ENCODE peak calls at places on chromosomes 6 and 20, in four cellular contexts. One of them, this sample, is unnamed.

GRCh38 chr6:161009991-161010390 is 18.4 kb downstream of the MAP3K4 start:
- DNase-seq in MCF 10A: no peak
- DNase-seq in fibroblast of lung: peak; percentile 69
- DNase-seq in tibial nerve: no peak
- DNase-seq in this sample: no peak

GRCh38 chr6:160093061-160093460 is 28.6 kb upstream of the SLC22A1 start:
- DNase-seq in fibroblast of lung: no peak
- DNase-seq in MCF 10A: no peak
- DNase-seq in tibial nerve: no peak
- DNase-seq in this sample: no peak

GRCh38 chr20:63080411-63080810 is 73.6 kb upstream of the BHLHE23 start:
- DNase-seq in MCF 10A: no peak
- DNase-seq in tibial nerve: no peak
- DNase-seq in fibroblast of lung: no peak
- DNase-seq in this sample: no peak

GRCh38 chr6:61867635-61868034 is 418.4 kb downstream of the KHDRBS2 start:
- DNase-seq in tibial nerve: no peak
- DNase-seq in MCF 10A: no peak
- DNase-seq in fibroblast of lung: no peak
- DNase-seq in this sample: no peak

GRCh38 chr20:6530916-6531315 is 236.6 kb upstream of the BMP2 start:
- DNase-seq in MCF 10A: no peak
- DNase-seq in fibroblast of lung: no peak
- DNase-seq in tibial nerve: no peak
- DNase-seq in this sample: no peak

GRCh38 chr6:27768556-27768955 is 143.6 kb downstream of the OR2B2 start:
- DNase-seq in MCF 10A: no peak
- DNase-seq in tibial nerve: no peak
- DNase-seq in fibroblast of lung: no peak
- DNase-seq in this sample: no peak

GRCh38 chr6:13014551-13015378 is 298.2 kb downstream of the PHACTR1 start:
- DNase-seq in tibial nerve: no peak
- DNase-seq in MCF 10A: no peak
- DNase-seq in fibroblast of lung: no peak
- DNase-seq in this sample: no peak

GRCh38 chr20:9981834-9982233 is 53.0 kb upstream of the ANKEF1 start:
- DNase-seq in MCF 10A: peak; percentile 23
- DNase-seq in fibroblast of lung: peak; percentile 53
- DNase-seq in tibial nerve: no peak
- DNase-seq in this sample: no peak

GRCh38 chr6:139373928-139374356 is 506 bp downstream of the CITED2 start:
- DNase-seq in fibroblast of lung: no peak
- DNase-seq in tibial nerve: peak; percentile 41
- DNase-seq in MCF 10A: no peak
- DNase-seq in this sample: no peak

GRCh38 chr6:20433321-20433720 is 31.6 kb downstream of the E2F3 start:
- DNase-seq in tibial nerve: no peak
- DNase-seq in fibroblast of lung: no peak
- DNase-seq in MCF 10A: no peak
- DNase-seq in this sample: no peak

GRCh38 chr6:32965901-32966300 is 2.5 kb upstream of the BRD2 start:
- DNase-seq in tibial nerve: no peak
- DNase-seq in MCF 10A: no peak
- DNase-seq in fibroblast of lung: no peak
- DNase-seq in this sample: no peak

GRCh38 chr6:119985952-119986736 is 636.6 kb upstream of the MAN1A1 start:
- DNase-seq in fibroblast of lung: no peak
- DNase-seq in tibial nerve: no peak
- DNase-seq in MCF 10A: peak; percentile 9
- DNase-seq in this sample: no peak

GRCh38 chr20:23629017-23629541 is 8.7 kb downstream of the CST3 start:
- DNase-seq in fibroblast of lung: peak; percentile 81
- DNase-seq in MCF 10A: peak; percentile 96
- DNase-seq in tibial nerve: peak; percentile 66
- DNase-seq in this sample: no peak

GRCh38 chr6:1596088-1596852 is 13.4 kb upstream of the FOXC1 start:
- DNase-seq in tibial nerve: peak; percentile 57
- DNase-seq in MCF 10A: peak; percentile 55
- DNase-seq in fibroblast of lung: no peak
- DNase-seq in this sample: no peak

GRCh38 chr20:14069796-14070195 is 74.5 kb downstream of the MACROD2 start:
- DNase-seq in MCF 10A: peak; percentile 15
- DNase-seq in fibroblast of lung: peak; percentile 62
- DNase-seq in tibial nerve: no peak
- DNase-seq in this sample: no peak

GRCh38 chr6:116036075-116036773 is 24.5 kb downstream of the FRK start:
- DNase-seq in tibial nerve: no peak
- DNase-seq in fibroblast of lung: peak; percentile 21
- DNase-seq in MCF 10A: no peak
- DNase-seq in this sample: no peak

GRCh38 chr6:8526619-8527018 is 91.3 kb upstream of the SLC35B3 start:
- DNase-seq in MCF 10A: no peak
- DNase-seq in tibial nerve: no peak
- DNase-seq in fibroblast of lung: no peak
- DNase-seq in this sample: no peak

GRCh38 chr6:8527818-8528217 is 92.5 kb upstream of the SLC35B3 start:
- DNase-seq in MCF 10A: no peak
- DNase-seq in tibial nerve: no peak
- DNase-seq in fibroblast of lung: no peak
- DNase-seq in this sample: no peak

GRCh38 chr6:8529250-8529649 is 93.9 kb upstream of the SLC35B3 start:
- DNase-seq in fibroblast of lung: no peak
- DNase-seq in tibial nerve: no peak
- DNase-seq in MCF 10A: no peak
- DNase-seq in this sample: no peak

GRCh38 chr6:8535505-8535904 is 100.2 kb upstream of the SLC35B3 start:
- DNase-seq in fibroblast of lung: no peak
- DNase-seq in tibial nerve: no peak
- DNase-seq in MCF 10A: peak; percentile 17
- DNase-seq in this sample: no peak

DNA sequence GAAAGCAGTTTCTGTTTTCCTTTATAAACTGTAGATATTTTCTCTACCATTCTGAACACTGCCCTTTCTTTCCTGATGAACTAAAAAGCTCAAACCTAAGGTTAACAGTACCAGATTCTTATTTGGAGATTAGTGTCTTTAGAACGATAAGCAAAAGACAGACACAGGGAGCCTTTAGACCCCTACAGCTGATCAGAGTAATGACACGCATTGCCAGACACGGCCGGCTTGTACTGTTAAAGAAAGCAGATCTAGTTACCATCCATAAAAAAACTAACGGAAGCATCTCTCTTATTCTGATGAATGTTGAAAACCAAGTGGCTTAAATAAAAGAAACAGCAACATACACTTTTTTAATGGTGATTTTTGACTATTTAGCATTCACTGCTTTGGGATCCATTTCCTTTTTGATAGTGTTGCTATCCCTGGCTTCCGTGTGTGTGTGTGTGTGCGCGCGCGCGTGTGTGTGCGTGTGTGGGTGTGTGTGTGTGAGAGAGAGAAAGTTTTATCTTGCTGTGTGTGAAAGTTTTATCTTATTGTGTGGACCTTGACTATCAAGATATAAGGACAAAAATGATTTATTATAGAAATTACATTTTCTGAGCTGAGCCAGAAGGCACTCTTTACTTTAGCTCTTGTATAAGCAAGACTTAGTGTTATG is 95.6 kb upstream of the SLC35B3 start:
- DNase-seq in tibial nerve: no peak
- DNase-seq in MCF 10A: no peak
- DNase-seq in fibroblast of lung: no peak
- DNase-seq in this sample: no peak
- TF ChIP-seq CTCF in tibial nerve: no peak
- TF ChIP-seq CTCF in MCF 10A: no peak
- TF ChIP-seq CTCF in fibroblast of lung: no peak
- TF ChIP-seq CTCF in this sample: no peak

GRCh38 chr20:47676219-47676721 is 109.0 kb downstream of the SULF2 start:
- DNase-seq in MCF 10A: no peak
- DNase-seq in fibroblast of lung: no peak
- DNase-seq in tibial nerve: no peak
- DNase-seq in this sample: no peak
- TF ChIP-seq CTCF in MCF 10A: no peak
- TF ChIP-seq CTCF in fibroblast of lung: peak; percentile 3
- TF ChIP-seq CTCF in tibial nerve: no peak
- TF ChIP-seq CTCF in this sample: no peak

GRCh38 chr6:106959985-106960384 is 14.5 kb downstream of the CD24 start:
- DNase-seq in MCF 10A: no peak
- DNase-seq in tibial nerve: no peak
- DNase-seq in fibroblast of lung: no peak
- DNase-seq in this sample: no peak

GRCh38 chr6:106961136-106961535 is 13.4 kb downstream of the CD24 start:
- DNase-seq in tibial nerve: no peak
- DNase-seq in fibroblast of lung: no peak
- DNase-seq in MCF 10A: no peak
- DNase-seq in this sample: no peak

GRCh38 chr6:106963544-106963943 is 11.0 kb downstream of the CD24 start:
- DNase-seq in MCF 10A: no peak
- DNase-seq in fibroblast of lung: no peak
- DNase-seq in tibial nerve: no peak
- DNase-seq in this sample: no peak

GRCh38 chr6:106964099-106964498 is 10.4 kb downstream of the CD24 start:
- DNase-seq in fibroblast of lung: no peak
- DNase-seq in tibial nerve: no peak
- DNase-seq in MCF 10A: no peak
- DNase-seq in this sample: no peak

GRCh38 chr6:106961801-106962200 is 12.7 kb downstream of the CD24 start:
- DNase-seq in MCF 10A: no peak
- DNase-seq in fibroblast of lung: no peak
- DNase-seq in tibial nerve: no peak
- DNase-seq in this sample: no peak
- TF ChIP-seq CTCF in MCF 10A: no peak
- TF ChIP-seq CTCF in fibroblast of lung: no peak
- TF ChIP-seq CTCF in tibial nerve: no peak
- TF ChIP-seq CTCF in this sample: no peak

DNA sequence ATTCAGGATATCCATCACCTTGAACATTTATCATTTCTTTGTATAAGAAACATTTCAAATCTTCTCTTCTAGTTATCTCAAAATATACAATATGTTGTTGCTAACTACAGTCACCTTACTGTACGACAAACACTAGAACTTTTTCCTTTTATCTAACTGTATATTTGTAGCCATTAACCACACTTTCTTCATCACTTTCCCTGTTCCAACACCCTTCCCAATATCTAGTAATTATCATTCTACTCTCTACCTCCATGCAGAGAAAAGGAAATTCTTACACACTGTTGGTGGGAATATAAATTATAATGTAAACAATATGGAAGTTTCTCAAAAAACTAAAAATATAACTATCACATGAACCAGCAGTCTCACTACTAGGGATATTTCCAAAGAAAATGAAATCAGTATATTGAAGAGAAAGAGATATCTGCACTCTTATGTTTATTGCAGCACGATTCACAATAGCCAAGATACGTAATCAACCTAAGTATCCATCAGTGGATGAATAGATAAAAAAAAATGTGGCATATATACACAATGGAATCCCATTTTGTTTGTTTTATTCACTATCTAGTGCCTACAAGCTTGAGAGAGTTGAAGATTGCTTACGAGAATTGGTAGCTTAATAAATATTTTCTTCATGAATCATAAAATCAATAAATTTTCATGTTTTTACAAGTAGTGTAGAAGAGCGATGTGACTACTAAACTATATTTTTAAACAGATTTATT is 2.4 kb downstream of the RHAG start:
- DNase-seq in MCF 10A: no peak
- DNase-seq in tibial nerve: no peak
- DNase-seq in fibroblast of lung: no peak
- DNase-seq in this sample: no peak
- TF ChIP-seq CTCF in MCF 10A: no peak
- TF ChIP-seq CTCF in tibial nerve: no peak
- TF ChIP-seq CTCF in fibroblast of lung: no peak
- TF ChIP-seq CTCF in this sample: no peak

GRCh38 chr6:150299873-150300485 is 68.8 kb upstream of the IYD start:
- DNase-seq in fibroblast of lung: no peak
- DNase-seq in MCF 10A: no peak
- DNase-seq in tibial nerve: no peak
- DNase-seq in this sample: no peak

GRCh38 chr6:150296890-150297289 is 71.9 kb upstream of the IYD start:
- DNase-seq in MCF 10A: no peak
- DNase-seq in tibial nerve: no peak
- DNase-seq in fibroblast of lung: no peak
- DNase-seq in this sample: no peak

GRCh38 chr6:150298676-150299075 is 70.1 kb upstream of the IYD start:
- DNase-seq in tibial nerve: no peak
- DNase-seq in fibroblast of lung: no peak
- DNase-seq in MCF 10A: no peak
- DNase-seq in this sample: no peak

GRCh38 chr6:150298029-150298380 is 70.8 kb upstream of the IYD start:
- DNase-seq in MCF 10A: peak; percentile 72
- DNase-seq in fibroblast of lung: no peak
- DNase-seq in tibial nerve: no peak
- DNase-seq in this sample: no peak

DNA sequence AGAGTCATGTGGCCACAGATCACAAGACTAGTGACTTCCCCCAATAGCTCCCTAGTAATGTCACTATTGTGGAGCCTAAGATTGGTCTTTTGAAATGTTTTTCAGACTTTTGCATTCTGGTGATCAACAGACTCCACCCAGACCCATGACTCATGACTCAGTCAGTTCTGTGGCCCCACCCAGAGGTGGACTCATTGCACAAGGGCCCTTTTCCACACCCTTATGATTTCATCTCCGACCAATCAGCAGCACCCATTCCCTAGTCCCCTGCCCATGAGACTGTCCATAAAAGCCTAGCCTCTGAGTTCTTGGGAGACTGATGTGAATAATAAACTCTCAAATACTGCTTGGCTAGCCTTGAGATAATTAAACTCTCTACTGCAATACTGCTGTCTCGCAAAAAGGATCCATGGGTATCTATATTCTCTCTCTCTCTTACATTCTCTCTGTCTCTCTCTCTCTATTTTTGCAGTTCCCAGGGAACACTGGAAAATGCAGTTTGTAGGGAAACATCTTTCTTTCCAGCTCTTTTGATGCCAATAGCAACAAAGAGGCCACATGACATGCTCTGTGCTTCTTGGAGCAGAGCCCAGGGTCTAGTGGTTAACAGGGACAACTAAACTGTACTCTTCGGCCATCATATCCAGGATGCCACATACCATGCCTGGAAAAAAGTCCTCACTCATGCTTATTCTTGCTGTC is 71.3 kb upstream of the IYD start:
- DNase-seq in fibroblast of lung: peak; percentile 90
- DNase-seq in MCF 10A: peak; percentile 96
- DNase-seq in tibial nerve: no peak
- DNase-seq in this sample: no peak
- TF ChIP-seq CTCF in fibroblast of lung: no peak
- TF ChIP-seq CTCF in MCF 10A: no peak
- TF ChIP-seq CTCF in tibial nerve: no peak
- TF ChIP-seq CTCF in this sample: no peak

This sample was measured in D721Med.